ENCODE peak calls at places on chromosomes 4 and X, in nine cellular contexts. Q is fibroblast of mammary gland, E is choroid plexus epithelial cell, W is upper lobe of left lung, U is fibroblast of pulmonary artery, O is A673, F is cardiac fibroblast, Y is uterus, H is AG04450. M is an unnamed sample.

GRCh38 chrX:151852294-151852693 is 60.4 kb upstream of the MAGEA4 start:
- DNase-seq in Q (no peak), E (no peak), W (no peak), U (no peak), O (no peak), F (no peak), Y (no peak), H (no peak), M (no peak)

GRCh38 chr4:77913353-77913752 is 50.7 kb downstream of the MRPL1 start:
- DNase-seq in Q (peak), E (no peak), W (no peak), U (peak), O (no peak), F (peak), Y (no peak), H (no peak), M (no peak)

GRCh38 chr4:94763500-94763899 is 5.7 kb downstream of the BMPR1B start:
- DNase-seq in Q (no peak), E (no peak), W (no peak), U (no peak), O (peak), F (no peak), Y (no peak), H (no peak), M (no peak)

GRCh38 chr4:3871181-3871852 is 105.1 kb downstream of the ADRA2C start:
- DNase-seq in Q (no peak), E (no peak), W (peak), U (no peak), O (peak), F (no peak), Y (no peak), H (no peak), M (no peak)

GRCh38 chr4:11566440-11567022 is 137.8 kb upstream of the HS3ST1 start:
- DNase-seq in Q (no peak), E (peak), W (no peak), U (peak), O (no peak), F (no peak), Y (no peak), H (peak), M (no peak)

GRCh38 chr4:109276482-109277095 is 25.9 kb downstream of the COL25A1 start:
- DNase-seq in Q (no peak), E (no peak), W (no peak), U (no peak), O (no peak), F (no peak), Y (no peak), H (no peak), M (no peak)

GRCh38 chrX:154370882-154371770 is 3.3 kb downstream of the FLNA start:
- DNase-seq in Q (peak), E (peak), W (peak), U (peak), O (peak), F (peak), Y (peak), H (peak), M (peak)

GRCh38 chr4:182938213-182938645 is 21.0 kb upstream of the DCTD start:
- DNase-seq in Q (peak), E (peak), W (peak), U (peak), O (peak), F (peak), Y (peak), H (no peak), M (peak)

GRCh38 chr4:10403633-10404445 is 53.4 kb downstream of the ZNF518B start:
- DNase-seq in Q (peak), E (peak), W (no peak), U (peak), O (peak), F (peak), Y (no peak), H (no peak), M (peak)

GRCh38 chr4:69689530-69690111 is 36.6 kb upstream of the UGT2A1 start:
- DNase-seq in Q (peak), E (peak), W (no peak), U (peak), O (peak), F (peak), Y (no peak), H (peak), M (peak)

GRCh38 chr4:40550900-40551546 is 78.6 kb downstream of the RBM47 start:
- DNase-seq in Q (peak), E (peak), W (peak), U (peak), O (peak), F (peak), Y (no peak), H (no peak), M (peak)

GRCh38 chr4:41385486-41385885 is 128.8 kb downstream of the UCHL1 start:
- DNase-seq in Q (no peak), E (no peak), W (no peak), U (no peak), O (no peak), F (no peak), Y (no peak), H (no peak), M (no peak)

GRCh38 chr4:23577398-23577797 is 312.4 kb downstream of the PPARGC1A start:
- DNase-seq in Q (no peak), E (no peak), W (no peak), U (no peak), O (no peak), F (no peak), Y (no peak), H (no peak), M (no peak)

GRCh38 chrX:65696613-65697012 is 29.2 kb downstream of the MSN start:
- DNase-seq in Q (no peak), E (no peak), W (no peak), U (no peak), O (no peak), F (no peak), Y (no peak), H (no peak), M (no peak)

GRCh38 chrX:22063284-22063683 is 31.2 kb downstream of the PHEX start:
- DNase-seq in Q (no peak), E (no peak), W (no peak), U (peak), O (no peak), F (peak), Y (peak), H (no peak), M (no peak)

GRCh38 chr4:150235795-150236385 is 157.6 kb downstream of the DCLK2 start:
- DNase-seq in Q (no peak), E (peak), W (no peak), U (peak), O (peak), F (peak), Y (no peak), H (no peak), M (peak)

GRCh38 chr4:55838356-55838755 is 15.1 kb upstream of the EXOC1 start:
- DNase-seq in Q (peak), E (no peak), W (no peak), U (no peak), O (no peak), F (peak), Y (no peak), H (no peak), M (peak)

GRCh38 chrX:12327836-12328235 is 189.6 kb downstream of the FRMPD4 start:
- DNase-seq in Q (peak), E (no peak), W (no peak), U (no peak), O (no peak), F (peak), Y (no peak), H (no peak), M (peak)

GRCh38 chrX:150767045-150767395 is 73.8 kb downstream of the MTMR1 start:
- DNase-seq in Q (peak), E (no peak), W (no peak), U (peak), O (no peak), F (peak), Y (no peak), H (no peak), M (no peak)

GRCh38 chrX:154784149-154784985 is 20.9 kb downstream of the MPP1 start:
- DNase-seq in Q (no peak), E (no peak), W (no peak), U (no peak), O (no peak), F (no peak), Y (no peak), H (no peak), M (no peak)

GRCh38 chrX:102787283-102787682 is 66.7 kb downstream of the GPRASP3 start:
- DNase-seq in Q (no peak), E (no peak), W (no peak), U (no peak), O (no peak), F (no peak), Y (no peak), H (no peak), M (no peak)

GRCh38 chrX:49106930-49107329 is 16.6 kb downstream of the GPKOW start:
- DNase-seq in Q (peak), E (peak), W (peak), U (peak), O (peak), F (peak), Y (no peak), H (peak), M (peak)
- TF ChIP-seq CTCF in Q (peak), E (peak), W (peak), U (peak), O (peak), F (peak), Y (no peak), H (peak), M (peak)

GRCh38 chr4:76426272-76426671 is 5.3 kb upstream of the CCDC158 start:
- DNase-seq in Q (no peak), E (no peak), W (no peak), U (no peak), O (no peak), F (no peak), Y (no peak), H (no peak), M (no peak)

GRCh38 chr4:76420311-76420710 is 630 bp downstream of the CCDC158 start:
- DNase-seq in Q (no peak), E (no peak), W (no peak), U (no peak), O (no peak), F (no peak), Y (no peak), H (no peak), M (no peak)

GRCh38 chr4:76420901-76421581 is at the start of gene CCDC158:
- DNase-seq in Q (no peak), E (no peak), W (no peak), U (no peak), O (no peak), F (no peak), Y (no peak), H (no peak), M (no peak)
- H3K4me3 ChIP-seq in Q (peak), E (peak), W (peak), U (peak), O (no peak), F (peak), Y (peak), H (peak), M (peak)

GRCh38 chr4:177369372-177369771 is 59.7 kb downstream of the NEIL3 start:
- DNase-seq in Q (peak), E (peak), W (no peak), U (peak), O (no peak), F (peak), Y (no peak), H (peak), M (peak)

GRCh38 chr4:177371452-177371851 is 61.8 kb downstream of the NEIL3 start:
- DNase-seq in Q (no peak), E (no peak), W (no peak), U (no peak), O (no peak), F (no peak), Y (no peak), H (no peak), M (no peak)

DNA sequence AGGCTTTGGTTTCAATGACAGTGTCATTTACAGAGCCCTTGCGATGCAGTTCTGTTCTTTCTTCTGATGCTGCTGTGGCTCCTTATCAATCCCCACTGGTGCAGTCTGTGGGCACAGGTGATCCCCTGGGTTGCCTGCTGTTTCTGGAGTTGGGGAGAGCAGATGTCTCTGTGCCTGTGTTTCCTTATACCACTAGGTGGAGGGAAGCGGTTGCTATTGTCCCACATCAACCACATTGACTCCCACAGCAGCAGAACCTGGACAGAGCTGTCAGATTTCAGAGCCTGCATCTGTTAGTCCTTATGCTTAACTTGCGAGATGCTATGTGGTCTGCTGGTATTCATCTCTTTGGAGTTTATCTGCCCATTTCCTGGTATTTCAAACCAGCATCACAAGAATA is 57.7 kb downstream of the NEIL3 start:
- DNase-seq in Q (peak), E (peak), W (no peak), U (peak), O (no peak), F (peak), Y (no peak), H (peak), M (peak)
- TF ChIP-seq CTCF in Q (peak), E (peak), W (no peak), U (peak), O (peak), F (peak), Y (no peak), H (peak), M (peak)

DNA sequence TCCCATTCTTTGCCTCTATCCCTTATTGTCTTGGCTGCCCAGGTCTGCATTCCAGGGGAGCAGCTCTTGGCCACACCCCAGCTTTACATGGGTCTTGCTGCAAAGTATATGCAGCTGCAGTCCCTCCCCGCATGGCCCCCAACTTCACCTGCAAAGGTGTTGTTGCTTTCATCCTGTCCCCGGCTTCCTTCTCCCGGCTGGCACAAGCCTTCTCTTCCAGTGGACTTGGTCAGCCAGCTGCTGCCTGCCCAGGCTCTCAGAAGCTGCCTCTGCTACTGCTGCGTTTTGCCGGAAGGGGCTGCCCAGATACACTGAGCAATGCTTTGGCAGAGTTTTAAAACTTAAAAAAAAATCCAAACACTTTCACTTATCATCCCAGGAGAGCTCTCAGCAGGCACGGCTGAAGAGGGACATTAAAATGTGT is 121.2 kb upstream of the PDLIM3 start:
- DNase-seq in Q (peak), E (peak), W (peak), U (peak), O (peak), F (peak), Y (no peak), H (no peak), M (peak)
- H3K4me3 ChIP-seq in Q (no peak), E (peak), W (peak), U (peak), O (no peak), F (peak), Y (no peak), H (no peak), M (peak)

GRCh38 chr4:143178923-143179322 is 5.8 kb upstream of the USP38 start:
- DNase-seq in Q (no peak), E (no peak), W (no peak), U (no peak), O (no peak), F (no peak), Y (no peak), H (no peak), M (no peak)
- TF ChIP-seq CTCF in Q (no peak), E (no peak), W (no peak), U (no peak), O (no peak), F (no peak), Y (no peak), H (no peak), M (no peak)

DNA sequence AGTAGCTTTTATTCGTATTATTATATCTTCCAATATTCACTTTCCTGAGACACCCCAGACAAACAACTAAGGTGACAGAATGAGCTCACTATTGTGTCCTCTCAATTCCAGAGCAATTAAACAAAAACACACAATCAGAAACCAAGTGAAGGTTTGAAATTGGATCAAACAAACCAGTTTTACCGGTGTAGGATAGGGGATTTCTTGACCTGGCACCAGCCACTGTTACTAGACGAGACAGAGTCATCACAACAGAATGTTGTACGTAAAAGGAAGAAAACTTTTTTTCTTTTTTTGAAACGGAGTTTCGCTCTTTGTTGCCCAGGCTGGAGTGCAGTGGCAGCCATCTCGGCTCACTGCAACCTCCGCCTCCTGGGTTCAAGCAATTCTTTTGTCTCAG is 43.7 kb downstream of the LDOC1 start:
- DNase-seq in Q (no peak), E (no peak), W (no peak), U (no peak), O (no peak), F (no peak), Y (no peak), H (no peak), M (no peak)
- H3K4me3 ChIP-seq in Q (no peak), E (no peak), W (no peak), U (no peak), O (no peak), F (no peak), Y (no peak), H (no peak), M (no peak)

GRCh38 chrX:133852837-133853236 is 132.6 kb downstream of the GPC3 start:
- DNase-seq in Q (no peak), E (peak), W (no peak), U (no peak), O (no peak), F (no peak), Y (no peak), H (no peak), M (no peak)
- TF ChIP-seq CTCF in Q (peak), E (no peak), W (no peak), U (no peak), O (peak), F (no peak), Y (no peak), H (no peak), M (no peak)

M was measured in AG10803.